ENCODE peak calls at places on chromosomes 12 and 14, in eight cellular contexts. I is hepatocyte, G is fibroblast of lung, U is tibial nerve, C is upper lobe of right lung, N is left ventricle myocardium inferior, Q is lung, A is mammary epithelial cell. O is an unnamed sample.

GRCh38 chr12:41510470-41510869 is 322.4 kb downstream of the PDZRN4 start:
- DNase-seq in N (no peak), C (no peak), A (no peak), G (no peak), U (no peak), Q (no peak), I (no peak), O (no peak)

GRCh38 chr14:72924332-72924731 is 1.9 kb upstream of the DCAF4 start:
- DNase-seq in A (no peak), N (peak; percentile 65), C (peak; percentile 79), I (peak; percentile 51), Q (peak; percentile 71), G (no peak), U (no peak), O (no peak)

GRCh38 chr12:21940972-21941521 is at the start of gene ABCC9:
- DNase-seq in I (peak; percentile 46), Q (peak; percentile 34), U (peak; percentile 17), G (peak; percentile 38), A (no peak), C (peak; percentile 72), N (peak; percentile 68), O (no peak)

GRCh38 chr12:130161261-130162231 is 718 bp upstream of the FZD10 start:
- DNase-seq in G (peak; percentile 18), U (no peak), C (peak; percentile 63), A (no peak), Q (no peak), I (peak; percentile 71), N (peak; percentile 27), O (no peak)

GRCh38 chr14:54667764-54668163 is 100.8 kb downstream of the SAMD4A start:
- DNase-seq in G (no peak), U (no peak), N (no peak), A (no peak), Q (no peak), C (no peak), I (no peak), O (no peak)

GRCh38 chr12:111405856-111406473 is at the start of gene SH2B3:
- DNase-seq in U (no peak), N (no peak), I (no peak), Q (no peak), G (peak; percentile 59), A (no peak), C (no peak), O (no peak)

GRCh38 chr12:67645126-67645525 is 3.4 kb upstream of the DYRK2 start:
- DNase-seq in I (no peak), Q (no peak), N (no peak), A (no peak), G (no peak), C (no peak), U (no peak), O (no peak)

GRCh38 chr14:83974647-83975163 is 1555.2 kb upstream of the FLRT2 start:
- DNase-seq in I (no peak), C (no peak), N (no peak), A (no peak), Q (no peak), G (no peak), U (no peak), O (no peak)

GRCh38 chr12:96919510-96920210 is 12.6 kb downstream of the NEDD1 start:
- DNase-seq in U (no peak), C (no peak), A (no peak), Q (no peak), G (no peak), N (no peak), I (no peak), O (peak; percentile 6)

GRCh38 chr12:28996688-28997087 is 152.4 kb upstream of the FAR2 start:
- DNase-seq in I (no peak), U (peak; percentile 16), G (no peak), A (no peak), N (no peak), C (no peak), Q (no peak), O (no peak)
- H3K27ac ChIP-seq in I (no peak overlapping the region), U (no peak overlapping the region), G (no peak overlapping the region), A (no peak overlapping the region), N (no peak overlapping the region), C (no peak overlapping the region), Q (no peak overlapping the region), O (no peak overlapping the region)

DNA sequence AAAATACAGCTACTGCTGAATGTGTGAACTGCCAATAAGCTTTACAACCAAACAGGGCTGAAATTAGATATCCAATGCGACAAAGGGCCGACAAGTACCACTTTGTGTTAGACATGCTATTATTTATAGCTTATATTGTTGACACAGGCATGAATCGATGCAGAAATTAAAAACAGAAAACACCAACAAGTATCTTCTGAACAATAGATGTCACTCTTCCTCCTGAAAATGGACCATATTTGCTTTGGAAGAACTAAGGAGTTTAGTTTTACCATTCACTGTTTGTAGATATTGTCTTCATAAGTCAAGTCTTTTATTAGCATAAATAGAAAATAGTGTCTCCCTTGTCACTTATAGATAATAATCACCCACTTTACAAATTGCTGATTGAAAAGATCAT is 86.5 kb downstream of the LRIG3 start:
- DNase-seq in N (no peak), U (no peak), G (no peak), Q (no peak), C (no peak), A (no peak), I (no peak), O (no peak)
- TF ChIP-seq CTCF in N (no peak), U (peak; percentile 18), G (no peak), Q (no peak), C (no peak), A (peak; percentile 20), I (peak; percentile 19), O (peak; percentile 50)

DNA sequence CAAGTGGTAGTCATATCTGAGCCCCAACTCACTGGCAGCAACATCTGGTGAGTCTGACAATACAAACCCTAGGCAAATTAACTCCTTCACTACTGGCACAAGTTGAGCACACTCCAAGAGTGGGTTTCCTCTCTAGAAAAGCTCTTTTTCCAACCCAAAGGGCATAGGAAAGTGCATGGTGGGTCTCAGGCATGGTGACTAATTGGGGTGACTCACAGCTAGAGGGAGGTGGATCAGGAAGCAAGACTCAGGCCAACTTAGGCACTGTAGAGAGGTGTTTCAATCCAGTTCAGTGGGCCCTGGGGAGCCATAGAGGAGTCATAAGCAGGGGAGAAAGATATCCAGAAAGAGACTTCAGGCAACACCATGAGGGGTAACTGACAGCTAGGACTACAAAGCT is 42.3 kb downstream of the MAP1LC3B2 start:
- DNase-seq in I (no peak), G (peak; percentile 41), Q (no peak), N (no peak), C (no peak), U (no peak), A (peak; percentile 48), O (peak; percentile 55)
- H3K27ac ChIP-seq in I (no peak overlapping the region), G (no peak overlapping the region), Q (no peak overlapping the region), N (peak overlapping the region; percentile 49), C (no peak overlapping the region), U (no peak overlapping the region), A (no peak overlapping the region), O (no peak overlapping the region)

GRCh38 chr12:103748875-103749274 is 92.2 kb downstream of the NT5DC3 start:
- DNase-seq in Q (no peak), N (no peak), A (no peak), C (no peak), U (no peak), I (no peak), G (no peak), O (no peak)

GRCh38 chr12:103755425-103755824 is 85.6 kb downstream of the NT5DC3 start:
- DNase-seq in N (no peak), U (no peak), I (no peak), Q (no peak), A (no peak), C (no peak), G (no peak), O (no peak)

GRCh38 chr12:103751600-103751999 is 89.4 kb downstream of the NT5DC3 start:
- DNase-seq in A (no peak), C (no peak), I (no peak), G (no peak), Q (no peak), N (no peak), U (no peak), O (no peak)

GRCh38 chr12:103748002-103748401 is 93.0 kb downstream of the NT5DC3 start:
- DNase-seq in U (no peak), A (peak; percentile 56), G (peak; percentile 14), C (no peak), N (no peak), I (no peak), Q (no peak), O (peak; percentile 82)

DNA sequence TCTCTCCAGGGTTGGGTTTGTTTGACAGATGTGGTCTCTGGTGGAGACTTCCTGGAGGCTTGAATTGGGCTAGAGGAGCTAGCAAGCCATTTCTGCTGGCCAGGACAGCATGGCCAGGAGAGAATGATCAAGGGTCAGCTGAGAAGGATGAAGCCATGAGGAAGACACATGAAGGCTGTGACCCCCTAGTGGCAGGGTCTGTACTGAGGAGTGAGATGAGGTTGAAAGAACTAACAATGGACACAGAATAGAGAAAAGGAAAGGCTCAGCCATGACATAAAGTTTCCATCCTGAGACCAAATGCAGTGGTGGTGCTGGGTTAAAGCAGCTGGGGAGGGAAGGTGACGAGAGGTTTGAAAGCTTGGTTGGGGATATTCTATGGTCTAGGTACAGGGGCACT is 89.9 kb downstream of the NT5DC3 start:
- DNase-seq in C (no peak), Q (no peak), I (no peak), N (no peak), U (no peak), G (no peak), A (no peak), O (no peak)
- TF ChIP-seq CTCF in C (no peak), Q (no peak), I (no peak), N (peak; percentile 18), U (no peak), G (no peak), A (no peak), O (peak; percentile 8)

DNA sequence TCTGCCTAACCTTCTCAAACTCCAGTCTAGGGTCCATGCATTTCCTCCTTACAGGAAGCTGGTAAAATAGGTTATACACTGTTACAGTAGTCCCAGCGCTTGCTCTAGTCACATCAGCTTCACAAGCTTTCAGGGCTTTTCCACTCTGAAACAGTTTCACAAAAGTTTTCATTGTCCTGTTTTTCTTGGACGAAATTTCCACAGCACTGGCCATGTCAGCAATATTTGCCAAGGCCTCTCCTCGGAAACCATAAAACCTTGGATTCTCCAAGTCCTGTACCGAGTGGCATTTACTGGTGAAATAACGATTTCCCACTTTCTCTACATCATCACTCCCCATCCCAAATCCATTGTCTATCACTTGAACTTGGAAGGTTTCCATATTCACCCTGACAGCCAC is 2.1 kb downstream of the MLH3 start:
- DNase-seq in N (no peak), A (no peak), G (no peak), Q (no peak), C (no peak), U (no peak), I (no peak), O (no peak)
- H3K27ac ChIP-seq in N (peak overlapping the region; percentile 91), A (no peak overlapping the region), G (peak overlapping the region; percentile 43), Q (no peak overlapping the region), C (peak overlapping the region; percentile 93), U (peak overlapping the region; percentile 55), I (no peak overlapping the region), O (no peak overlapping the region)

GRCh38 chr12:48995061-48995879 is 3.9 kb downstream of the DDN start:
- DNase-seq in Q (peak; percentile 79), N (peak; percentile 82), I (peak; percentile 94), U (peak; percentile 65), G (peak; percentile 68), A (peak; percentile 63), C (peak; percentile 90), O (no peak)
- TF ChIP-seq CTCF in Q (peak; percentile 73), N (peak; percentile 89), I (peak; percentile 76), U (peak; percentile 82), G (peak; percentile 81), A (peak; percentile 85), C (peak; percentile 90), O (peak; percentile 89)

O was measured in foreskin keratinocyte.